ENCODE peak calls at places on chromosomes 12 and 14, in four cellular contexts. W is left ventricle myocardium inferior; C is CD4-positive, CD25-positive, alpha-beta regulatory T cell; G is aorta. L is an unnamed sample. For H3K9me3, the result is how much of the 10 kb centered on the place peaks cover.

GRCh38 chr12:24172031-24172772 is 222.7 kb upstream of the SOX5 start:
- DNase-seq in W (no peak), G (no peak), C (no peak), L (no peak)

GRCh38 chr12:68743416-68743815 is 2.6 kb upstream of the SLC35E3 start:
- DNase-seq in W (no peak), G (no peak), C (no peak), L (no peak)

GRCh38 chr14:32259368-32260013 is 56.4 kb upstream of the RNU6-8 start:
- DNase-seq in G (no peak), C (no peak), W (no peak), L (peak)

GRCh38 chr14:61575126-61575525 is 120.2 kb upstream of the HIF1A start:
- DNase-seq in W (no peak), G (no peak), C (no peak), L (no peak)

GRCh38 chr12:51865470-51865745 is 16.9 kb upstream of the FIGNL2 start:
- DNase-seq in C (no peak), W (no peak), G (peak), L (no peak)

GRCh38 chr12:104354167-104354867 is 50.8 kb downstream of the EID3 start:
- DNase-seq in W (no peak), C (no peak), G (no peak), L (no peak)

GRCh38 chr12:64678835-64679234 is 68.5 kb downstream of the RASSF3 start:
- DNase-seq in W (no peak), G (no peak), C (no peak), L (no peak)

GRCh38 chr12:112988224-112988623 is 9.9 kb downstream of the OAS2 start:
- DNase-seq in C (no peak), G (no peak), W (no peak), L (no peak)

GRCh38 chr12:26032719-26033241 is 74.3 kb downstream of the RASSF8 start:
- DNase-seq in W (no peak), C (no peak), G (no peak), L (peak)

GRCh38 chr14:74932401-74932901 is 9.4 kb upstream of the RPS6KL1 start:
- DNase-seq in G (peak), W (no peak), C (no peak), L (peak)

GRCh38 chr12:68609955-68610434 is 704 bp upstream of the RAP1B start:
- DNase-seq in G (no peak), C (no peak), W (no peak), L (peak)

GRCh38 chr12:71134405-71134804 is 23.4 kb downstream of the TSPAN8 start:
- DNase-seq in C (no peak), G (no peak), W (no peak), L (no peak)

DNA sequence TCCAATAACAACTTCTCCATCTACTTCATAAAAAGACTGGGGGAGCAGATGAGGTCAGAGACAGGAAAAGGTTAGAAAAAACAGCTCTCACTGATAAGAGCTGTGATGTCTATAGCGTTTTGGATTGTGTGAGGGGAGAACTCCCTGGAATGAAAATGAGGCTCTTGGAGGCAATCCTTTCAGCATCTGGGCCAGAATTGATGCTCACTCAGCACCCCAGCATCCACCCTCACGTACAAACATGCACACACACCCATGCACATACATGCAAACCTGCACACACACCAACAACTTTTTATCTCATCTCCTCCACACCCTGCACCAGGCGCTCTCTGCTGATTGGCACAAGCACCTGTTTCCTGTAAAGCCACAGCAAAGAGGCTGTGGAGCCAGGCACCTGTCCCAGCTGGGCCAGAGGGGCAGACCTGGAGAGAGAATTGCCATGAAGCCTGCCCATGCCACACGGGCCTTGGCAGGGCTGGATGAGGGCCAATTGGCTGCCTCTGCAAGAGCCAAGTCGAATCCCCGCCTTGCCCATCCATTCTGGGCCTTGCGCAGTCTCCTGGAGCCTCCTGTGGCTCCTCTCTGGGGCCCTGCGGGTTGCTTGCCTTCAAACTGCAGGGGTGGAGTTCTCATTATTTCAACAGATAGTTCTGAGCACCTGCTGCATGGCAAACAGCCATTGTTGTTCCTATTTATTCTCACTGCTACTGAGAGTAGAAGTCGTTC is 53.1 kb downstream of the SYNE3 start:
- DNase-seq in G (no peak), C (peak), W (no peak), L (no peak)
- H3K27ac ChIP-seq in G (no peak), C (peak), W (peak), L (no peak)

DNA sequence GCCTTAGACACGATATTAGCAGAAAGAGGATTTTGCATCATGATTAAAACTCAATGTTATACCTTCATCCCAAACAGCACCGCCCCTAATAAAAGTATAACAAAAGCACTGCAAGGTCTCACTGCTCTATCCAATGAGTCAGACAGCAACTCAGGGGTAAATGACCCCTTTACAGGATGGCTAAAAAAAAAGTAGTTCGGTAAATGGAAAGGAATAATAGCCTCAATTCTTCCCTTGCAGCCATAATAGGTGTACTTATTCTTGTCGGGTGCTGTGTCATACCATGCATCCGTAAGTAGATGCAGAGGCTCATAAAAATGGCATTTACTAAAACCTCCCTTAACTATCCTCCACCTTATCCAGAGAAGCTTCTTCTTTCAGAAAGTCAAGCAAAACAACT is 53.9 kb upstream of the AP4S1 start:
- DNase-seq in G (no peak), W (no peak), C (no peak), L (peak)
- H3K9me3 ChIP-seq in G (under half), W (under half), C (under half), L (under half)

GRCh38 chr12:47025349-47025748 is 54.1 kb upstream of the PCED1B start:
- DNase-seq in C (no peak), G (no peak), W (no peak), L (no peak)
- H3K27ac ChIP-seq in C (no peak), G (no peak), W (no peak), L (no peak)

GRCh38 chr12:83573676-83574075 is 887.0 kb downstream of the TMTC2 start:
- DNase-seq in C (no peak), W (no peak), G (no peak), L (peak)
- H3K9me3 ChIP-seq in C (under half), W (under half), G (under half), L (under half)

GRCh38 chr12:129404556-129404955 is 499.3 kb downstream of the TMEM132D start:
- DNase-seq in G (no peak), W (no peak), C (no peak), L (no peak)
- H3K27ac ChIP-seq in G (no peak), W (no peak), C (no peak), L (no peak)

GRCh38 chr12:120538281-120539156 is 4.4 kb downstream of the RNF10 start:
- DNase-seq in W (peak), G (peak), C (no peak), L (peak)
- H3K9me3 ChIP-seq in W (under half), G (under half), C (under half), L (under half)